ENCODE peak calls at places on chromosomes 12 and 14, in six cellular contexts. T, E, D, H, J and Y are unnamed samples.
A peak's percentile ranks its signal among the peaks of the same experiment; 100 is the strongest.

GRCh38 chr12:111766608-111767361 is at the start of gene ALDH2:
- DNase-seq in J (peak; percentile 90), T (peak; percentile 69), D (peak; percentile 6), E (peak; percentile 81), H (no peak), Y (peak; percentile 70)

GRCh38 chr14:84323450-84323849 is 1206.5 kb upstream of the FLRT2 start:
- DNase-seq in D (no peak), T (no peak), J (no peak), E (no peak), H (no peak), Y (no peak)

GRCh38 chr14:58060077-58060476 is 91.9 kb downstream of the ARMH4 start:
- DNase-seq in T (no peak), E (no peak), D (no peak), H (no peak), J (no peak), Y (no peak)

GRCh38 chr12:38157933-38158401 is 158.6 kb upstream of the ALG10B start:
- DNase-seq in H (no peak), T (no peak), E (no peak), D (no peak), J (no peak), Y (no peak)

GRCh38 chr12:6322969-6323339 is 12.5 kb downstream of the PLEKHG6 start:
- DNase-seq in H (no peak), E (no peak), J (no peak), T (no peak), D (no peak), Y (no peak)

GRCh38 chr12:108597559-108598471 is at the start of gene TMEM119:
- DNase-seq in E (peak; percentile 45), J (no peak), H (peak; percentile 65), T (peak; percentile 21), D (no peak), Y (no peak)

GRCh38 chr12:23099604-23100003 is 474.6 kb downstream of the ETNK1 start:
- DNase-seq in H (no peak), E (no peak), D (no peak), J (no peak), T (no peak), Y (no peak)

GRCh38 chr14:51419685-51420084 is 179.6 kb downstream of the TMX1 start:
- DNase-seq in T (peak; percentile 59), J (no peak), D (no peak), H (no peak), E (no peak), Y (no peak)

GRCh38 chr14:71175491-71175890 is 268.2 kb downstream of the PCNX1 start:
- DNase-seq in E (no peak), H (no peak), D (no peak), T (no peak), J (peak; percentile 32), Y (no peak)

GRCh38 chr14:100652739-100653138 is 65.5 kb upstream of the BEGAIN start:
- DNase-seq in D (no peak), T (no peak), H (no peak), J (no peak), E (no peak), Y (no peak)

GRCh38 chr14:54637270-54637669 is 70.3 kb downstream of the SAMD4A start:
- DNase-seq in T (no peak), H (no peak), E (no peak), D (no peak), J (no peak), Y (no peak)

GRCh38 chr12:3534511-3534910 is 43.5 kb downstream of the PRMT8 start:
- DNase-seq in T (no peak), H (no peak), J (no peak), E (no peak), D (no peak), Y (no peak)

GRCh38 chr14:56119221-56119967 is 1.2 kb downstream of the PELI2 start:
- DNase-seq in E (peak; percentile 28), J (peak; percentile 46), T (peak; percentile 15), H (no peak), D (no peak), Y (peak; percentile 54)

GRCh38 chr14:70013269-70013873 is 134.2 kb downstream of the SMOC1 start:
- DNase-seq in E (no peak), D (peak; percentile 23), H (no peak), T (peak; percentile 37), J (peak; percentile 60), Y (peak; percentile 54)

GRCh38 chr12:132300789-132301722 is 28.3 kb downstream of the GALNT9 start:
- DNase-seq in D (no peak), T (no peak), J (no peak), H (no peak), E (no peak), Y (no peak)

GRCh38 chr12:95661360-95661759 is 110.1 kb upstream of the USP44 start:
- DNase-seq in H (no peak), E (no peak), J (no peak), T (no peak), D (no peak), Y (no peak)

GRCh38 chr12:68240079-68240478 is 13.3 kb downstream of the IL22 start:
- DNase-seq in D (no peak), T (no peak), E (peak; percentile 50), J (no peak), H (peak; percentile 39), Y (no peak)

GRCh38 chr12:129067482-129067881 is 214.2 kb downstream of the GLT1D1 start:
- DNase-seq in E (no peak), J (no peak), T (no peak), H (no peak), D (no peak), Y (no peak)

GRCh38 chr12:77102123-77102522 is 36.8 kb upstream of the E2F7 start:
- DNase-seq in H (no peak), D (no peak), T (no peak), J (no peak), E (no peak), Y (no peak)

GRCh38 chr14:74618078-74618952 is 6.3 kb upstream of the LTBP2 start:
- DNase-seq in T (peak; percentile 53), E (no peak), D (peak; percentile 88), H (peak; percentile 77), J (no peak), Y (no peak)

GRCh38 chr12:112199136-112199535 is 73.8 kb downstream of the TRAFD1 start:
- DNase-seq in T (no peak), D (no peak), E (no peak), H (no peak), J (no peak), Y (no peak)

GRCh38 chr12:111775205-111776193 is 8.8 kb downstream of the ALDH2 start:
- DNase-seq in T (peak; percentile 80), J (peak; percentile 75), E (peak; percentile 90), D (no peak), H (peak; percentile 42), Y (peak; percentile 86)

GRCh38 chr12:106301611-106302321 is 767 bp upstream of the TCP11L2 start:
- DNase-seq in T (peak; percentile 89), J (peak; percentile 45), H (no peak), E (peak; percentile 59), D (no peak), Y (peak; percentile 60)

GRCh38 chr14:83300454-83301064 is 1766.9 kb upstream of the SEL1L start:
- DNase-seq in H (peak; percentile 15), J (peak; percentile 11), E (no peak), T (peak; percentile 51), D (no peak), Y (peak; percentile 8)

GRCh38 chr12:27868165-27868564 is 88.1 kb upstream of the MANSC4 start:
- DNase-seq in D (no peak), H (peak; percentile 88), E (no peak), J (no peak), T (no peak), Y (no peak)

GRCh38 chr12:753401-754237 is 1.2 kb downstream of the WNK1 start:
- DNase-seq in J (peak; percentile 71), E (peak; percentile 27), T (peak; percentile 57), D (no peak), H (no peak), Y (peak; percentile 51)
- TF ChIP-seq CTCF in J (no peak), E (peak; percentile 5), T (no peak), D (peak; percentile 17), H (no peak), Y (no peak)

GRCh38 chr12:19574606-19575005 is 135.3 kb downstream of the AEBP2 start:
- DNase-seq in T (peak; percentile 13), J (no peak), H (no peak), D (no peak), E (no peak), Y (no peak)
- TF ChIP-seq CTCF in T (peak; percentile 40), J (no peak), H (no peak), D (peak; percentile 26), E (no peak), Y (no peak)

GRCh38 chr12:2118061-2118460 is 65.3 kb downstream of the CACNA1C start:
- DNase-seq in J (no peak), D (no peak), E (no peak), H (no peak), T (peak; percentile 12), Y (no peak)
- TF ChIP-seq CTCF in J (no peak), D (no peak), E (no peak), H (no peak), T (peak; percentile 50), Y (no peak)

DNA sequence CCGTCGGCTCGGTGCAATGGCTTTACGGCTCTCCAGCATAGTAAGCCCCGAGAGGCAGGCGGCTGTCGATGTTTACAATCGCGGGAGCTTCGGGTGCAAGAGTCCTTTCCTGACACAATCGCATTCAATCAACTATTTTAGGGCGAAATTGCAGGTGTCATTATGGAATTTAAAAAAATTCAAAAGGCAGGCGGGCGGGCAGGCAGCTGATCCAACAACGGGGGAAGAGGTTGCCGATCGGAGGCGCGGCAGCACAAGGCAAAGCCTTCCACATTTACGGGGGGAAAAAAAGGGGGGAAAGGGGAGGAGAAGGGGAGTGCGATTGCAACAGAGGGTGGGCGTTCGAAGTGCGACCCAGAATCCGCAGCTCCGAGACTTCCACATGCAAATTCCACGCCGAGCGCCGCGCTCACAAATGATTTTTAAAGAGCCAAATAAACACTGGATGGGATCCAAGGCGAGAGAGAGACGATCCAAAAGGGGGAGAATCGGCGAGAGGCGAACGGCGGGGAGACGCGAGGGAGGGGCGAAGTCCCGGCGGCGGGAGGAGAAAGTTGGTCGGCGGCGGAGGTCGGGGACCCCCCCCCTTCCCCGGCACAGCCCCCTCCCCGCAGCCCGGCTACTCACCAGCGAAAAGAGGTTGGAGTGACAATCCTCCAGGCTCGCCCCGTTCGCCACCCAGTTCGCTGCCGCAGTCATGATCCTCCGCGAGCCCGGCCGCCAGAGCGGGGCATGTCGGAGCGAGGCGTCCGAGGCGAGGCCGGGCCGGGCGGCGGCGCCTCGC is 868 bp downstream of the MED13L start:
- DNase-seq in J (peak; percentile 77), E (peak; percentile 73), T (peak; percentile 61), H (no peak), D (no peak), Y (peak; percentile 71)
- TF ChIP-seq CTCF in J (no peak), E (peak; percentile 24), T (no peak), H (no peak), D (no peak), Y (no peak)

GRCh38 chr12:122946690-122947271 is 19.5 kb downstream of the ABCB9 start:
- DNase-seq in T (peak; percentile 29), D (peak; percentile 92), J (peak; percentile 72), H (peak; percentile 98), E (peak; percentile 73), Y (peak; percentile 75)
- TF ChIP-seq CTCF in T (peak; percentile 58), D (peak; percentile 46), J (no peak), H (peak; percentile 52), E (no peak), Y (no peak)

GRCh38 chr12:121400332-121401139 is 618 bp downstream of the RNF34 start:
- DNase-seq in H (no peak), J (peak; percentile 51), T (peak; percentile 59), E (peak; percentile 33), D (peak; percentile 22), Y (peak; percentile 58)
- TF ChIP-seq CTCF in H (no peak), J (no peak), T (peak; percentile 18), E (no peak), D (no peak), Y (no peak)